ENCODE peak calls at places on chromosomes 16 and 17, in four cellular contexts. One of them, this sample, is unnamed.
A peak's percentile ranks its signal among the peaks of the same experiment; 100 is the strongest.

GRCh38 chr17:59001158-59001814 is 105.4 kb downstream of the TRIM37 start:
- DNase-seq in mammary epithelial cell: no peak
- DNase-seq in H1: no peak
- DNase-seq in astrocyte: peak; percentile 82
- DNase-seq in this sample: no peak

GRCh38 chr16:30997887-30998711 is 12.3 kb downstream of the STX1B start:
- DNase-seq in mammary epithelial cell: peak; percentile 77
- DNase-seq in astrocyte: peak; percentile 87
- DNase-seq in H1: no peak
- DNase-seq in this sample: no peak

GRCh38 chr16:89808453-89808939 is 8.0 kb downstream of the FANCA start:
- DNase-seq in mammary epithelial cell: no peak
- DNase-seq in astrocyte: no peak
- DNase-seq in H1: no peak
- DNase-seq in this sample: no peak

GRCh38 chr17:51120357-51120738 is 320 bp downstream of the SPAG9 start:
- DNase-seq in H1: no peak
- DNase-seq in astrocyte: peak; percentile 22
- DNase-seq in mammary epithelial cell: no peak
- DNase-seq in this sample: no peak

GRCh38 chr17:45896803-45897693 is 2.7 kb downstream of the MAPT start:
- DNase-seq in mammary epithelial cell: peak; percentile 10
- DNase-seq in astrocyte: no peak
- DNase-seq in H1: peak; percentile 73
- DNase-seq in this sample: no peak

GRCh38 chr17:82875418-82875856 is 35.6 kb upstream of the ZNF750 start:
- DNase-seq in mammary epithelial cell: peak; percentile 96
- DNase-seq in astrocyte: no peak
- DNase-seq in H1: peak; percentile 71
- DNase-seq in this sample: peak; percentile 79

GRCh38 chr17:1467898-1468492 is 12.0 kb upstream of the CRK start:
- DNase-seq in H1: no peak
- DNase-seq in astrocyte: no peak
- DNase-seq in mammary epithelial cell: no peak
- DNase-seq in this sample: no peak

GRCh38 chr16:52545157-52545543 is 1.8 kb downstream of the TOX3 start:
- DNase-seq in mammary epithelial cell: no peak
- DNase-seq in astrocyte: no peak
- DNase-seq in H1: no peak
- DNase-seq in this sample: no peak

GRCh38 chr17:77327181-77327565 is 186.4 kb downstream of the SEC14L1 start:
- DNase-seq in H1: no peak
- DNase-seq in astrocyte: no peak
- DNase-seq in mammary epithelial cell: no peak
- DNase-seq in this sample: no peak

GRCh38 chr16:74743668-74744299 is 30.8 kb downstream of the FA2H start:
- DNase-seq in H1: no peak
- DNase-seq in mammary epithelial cell: peak; percentile 65
- DNase-seq in astrocyte: peak; percentile 55
- DNase-seq in this sample: peak; percentile 99

GRCh38 chr16:79595261-79595660 is 5.3 kb downstream of the MAF start:
- DNase-seq in H1: no peak
- DNase-seq in astrocyte: no peak
- DNase-seq in mammary epithelial cell: peak; percentile 39
- DNase-seq in this sample: no peak

GRCh38 chr16:54437921-54438320 is 151.3 kb upstream of the IRX3 start:
- DNase-seq in mammary epithelial cell: no peak
- DNase-seq in H1: no peak
- DNase-seq in astrocyte: no peak
- DNase-seq in this sample: no peak

GRCh38 chr17:1542316-1542715 is 20.3 kb downstream of the PITPNA start:
- DNase-seq in H1: no peak
- DNase-seq in mammary epithelial cell: no peak
- DNase-seq in astrocyte: no peak
- DNase-seq in this sample: no peak

GRCh38 chr16:12126091-12126806 is 149.7 kb downstream of the SNX29 start:
- DNase-seq in mammary epithelial cell: peak; percentile 59
- DNase-seq in H1: no peak
- DNase-seq in astrocyte: no peak
- DNase-seq in this sample: peak; percentile 21

GRCh38 chr17:65314212-65314611 is 177.0 kb downstream of the RGS9 start:
- DNase-seq in H1: no peak
- DNase-seq in mammary epithelial cell: no peak
- DNase-seq in astrocyte: no peak
- DNase-seq in this sample: no peak

GRCh38 chr16:72189865-72190371 is 18.0 kb upstream of the PMFBP1 start:
- DNase-seq in astrocyte: peak; percentile 70
- DNase-seq in H1: no peak
- DNase-seq in mammary epithelial cell: peak; percentile 57
- DNase-seq in this sample: no peak

GRCh38 chr16:48384982-48385271 is 286 bp downstream of the SIAH1 start:
- DNase-seq in astrocyte: no peak
- DNase-seq in H1: no peak
- DNase-seq in mammary epithelial cell: no peak
- DNase-seq in this sample: no peak

GRCh38 chr17:28493467-28493866 is 12.7 kb upstream of the FOXN1 start:
- DNase-seq in H1: no peak
- DNase-seq in astrocyte: no peak
- DNase-seq in mammary epithelial cell: no peak
- DNase-seq in this sample: no peak

GRCh38 chr17:10598620-10599019 is 49.2 kb upstream of the MYH2 start:
- DNase-seq in astrocyte: no peak
- DNase-seq in H1: no peak
- DNase-seq in mammary epithelial cell: no peak
- DNase-seq in this sample: no peak

GRCh38 chr16:30874821-30875717 is 18.8 kb downstream of the BCL7C start:
- DNase-seq in mammary epithelial cell: peak; percentile 87
- DNase-seq in H1: peak; percentile 94
- DNase-seq in astrocyte: peak; percentile 81
- DNase-seq in this sample: peak; percentile 32

GRCh38 chr17:1649116-1649843 is 386 bp downstream of the RILP start:
- DNase-seq in astrocyte: peak; percentile 74
- DNase-seq in mammary epithelial cell: peak; percentile 86
- DNase-seq in H1: peak; percentile 88
- DNase-seq in this sample: no peak

GRCh38 chr17:15502315-15503112 is 35.1 kb upstream of the CDRT4 start:
- DNase-seq in mammary epithelial cell: peak; percentile 66
- DNase-seq in H1: peak; percentile 92
- DNase-seq in astrocyte: peak; percentile 89
- DNase-seq in this sample: peak; percentile 26

GRCh38 chr17:59046192-59046591 is 60.5 kb downstream of the TRIM37 start:
- DNase-seq in H1: no peak
- DNase-seq in mammary epithelial cell: no peak
- DNase-seq in astrocyte: peak; percentile 31
- DNase-seq in this sample: no peak

GRCh38 chr17:47222032-47222431 is 12.9 kb downstream of the MYL4 start:
- DNase-seq in mammary epithelial cell: no peak
- DNase-seq in astrocyte: no peak
- DNase-seq in H1: no peak
- DNase-seq in this sample: no peak

GRCh38 chr16:69469807-69470561 is 45.6 kb downstream of the CYB5B start:
- DNase-seq in H1: no peak
- DNase-seq in astrocyte: no peak
- DNase-seq in mammary epithelial cell: no peak
- DNase-seq in this sample: no peak

GRCh38 chr17:18020971-18021370 is 18.0 kb downstream of the ATPAF2 start:
- DNase-seq in H1: no peak
- DNase-seq in astrocyte: no peak
- DNase-seq in mammary epithelial cell: no peak
- DNase-seq in this sample: no peak

GRCh38 chr17:48892940-48893645 is 506 bp downstream of the ATP5MC1 start:
- DNase-seq in astrocyte: no peak
- DNase-seq in mammary epithelial cell: no peak
- DNase-seq in H1: no peak
- DNase-seq in this sample: no peak

GRCh38 chr17:50785942-50786570 is 18.7 kb upstream of the ANKRD40CL start:
- DNase-seq in H1: no peak
- DNase-seq in mammary epithelial cell: peak; percentile 32
- DNase-seq in astrocyte: peak; percentile 53
- DNase-seq in this sample: no peak

GRCh38 chr17:9991796-9992195 is 86.7 kb upstream of the RCVRN start:
- DNase-seq in mammary epithelial cell: no peak
- DNase-seq in astrocyte: no peak
- DNase-seq in H1: no peak
- DNase-seq in this sample: no peak

GRCh38 chr17:42178817-42179216 is 2.1 kb downstream of the KCNH4 start:
- DNase-seq in H1: no peak
- DNase-seq in astrocyte: no peak
- DNase-seq in mammary epithelial cell: no peak
- DNase-seq in this sample: no peak

GRCh38 chr17:82599674-82600661 is 48.3 kb downstream of the WDR45B start:
- DNase-seq in H1: no peak
- DNase-seq in mammary epithelial cell: no peak
- DNase-seq in astrocyte: no peak
- DNase-seq in this sample: no peak

GRCh38 chr16:83211711-83212110 is 584.9 kb downstream of the CDH13 start:
- DNase-seq in mammary epithelial cell: no peak
- DNase-seq in astrocyte: no peak
- DNase-seq in H1: no peak
- DNase-seq in this sample: no peak

GRCh38 chr16:83212301-83212841 is 585.6 kb downstream of the CDH13 start:
- DNase-seq in mammary epithelial cell: no peak
- DNase-seq in H1: no peak
- DNase-seq in astrocyte: no peak
- DNase-seq in this sample: no peak

GRCh38 chr16:83205896-83206295 is 579.1 kb downstream of the CDH13 start:
- DNase-seq in mammary epithelial cell: peak; percentile 44
- DNase-seq in H1: no peak
- DNase-seq in astrocyte: peak; percentile 6
- DNase-seq in this sample: no peak

DNA sequence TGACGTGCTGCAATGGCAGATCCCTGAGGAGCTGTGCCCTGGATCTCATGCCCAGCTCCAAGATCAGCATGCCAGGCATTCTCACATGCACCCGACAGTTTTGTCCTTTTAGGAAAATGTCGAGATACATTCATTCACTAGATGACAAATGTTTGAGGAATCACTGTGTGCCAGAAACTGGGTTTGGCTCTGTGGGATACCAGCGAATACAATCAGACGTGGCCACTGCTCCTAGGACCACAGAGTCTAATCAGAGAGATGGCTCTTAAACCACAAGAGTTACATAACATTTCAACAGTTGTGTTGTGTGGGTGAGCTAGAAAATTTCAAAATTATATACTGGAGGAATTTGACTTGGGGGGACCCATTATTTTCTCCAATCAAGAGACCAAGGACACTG is 579.7 kb downstream of the CDH13 start:
- DNase-seq in mammary epithelial cell: peak; percentile 83
- DNase-seq in astrocyte: peak; percentile 37
- DNase-seq in H1: no peak
- DNase-seq in this sample: no peak
- H3K27ac ChIP-seq in mammary epithelial cell: peak overlapping the region; percentile 38
- H3K27ac ChIP-seq in astrocyte: no peak overlapping the region
- H3K27ac ChIP-seq in H1: no peak overlapping the region
- H3K27ac ChIP-seq in this sample: no peak overlapping the region

GRCh38 chr16:22302776-22303363 is 5.7 kb downstream of the POLR3E start:
- DNase-seq in astrocyte: no peak
- DNase-seq in H1: no peak
- DNase-seq in mammary epithelial cell: no peak
- DNase-seq in this sample: no peak

GRCh38 chr16:22299036-22299435 is 1.8 kb downstream of the POLR3E start:
- DNase-seq in mammary epithelial cell: no peak
- DNase-seq in astrocyte: no peak
- DNase-seq in H1: no peak
- DNase-seq in this sample: no peak

GRCh38 chr16:22297871-22298733 is 893 bp downstream of the POLR3E start:
- DNase-seq in astrocyte: peak; percentile 97
- DNase-seq in H1: peak; percentile 57
- DNase-seq in mammary epithelial cell: peak; percentile 96
- DNase-seq in this sample: peak; percentile 45

GRCh38 chr16:22297114-22297870 is at the start of gene POLR3E:
- DNase-seq in H1: peak; percentile 100
- DNase-seq in mammary epithelial cell: peak; percentile 98
- DNase-seq in astrocyte: peak; percentile 84
- DNase-seq in this sample: peak; percentile 86

GRCh38 chr16:22300427-22301071 is 3.3 kb downstream of the POLR3E start:
- DNase-seq in mammary epithelial cell: peak; percentile 39
- DNase-seq in astrocyte: peak; percentile 26
- DNase-seq in H1: peak; percentile 67
- DNase-seq in this sample: no peak
- H2AFZ ChIP-seq in mammary epithelial cell: no peak overlapping the region
- H2AFZ ChIP-seq in astrocyte: no peak overlapping the region
- H2AFZ ChIP-seq in H1: no peak overlapping the region
- H2AFZ ChIP-seq in this sample: no peak overlapping the region

GRCh38 chr16:20075243-20075642 is 1.6 kb upstream of the GPR139 start:
- DNase-seq in astrocyte: no peak
- DNase-seq in mammary epithelial cell: no peak
- DNase-seq in H1: no peak
- DNase-seq in this sample: no peak

GRCh38 chr16:20073203-20074088 is at the start of gene GPR139:
- DNase-seq in H1: peak; percentile 83
- DNase-seq in mammary epithelial cell: no peak
- DNase-seq in astrocyte: no peak
- DNase-seq in this sample: no peak

GRCh38 chr16:20084624-20085226 is 11.0 kb upstream of the GPR139 start:
- DNase-seq in mammary epithelial cell: no peak
- DNase-seq in astrocyte: no peak
- DNase-seq in H1: no peak
- DNase-seq in this sample: no peak

GRCh38 chr16:20074089-20074956 is 633 bp upstream of the GPR139 start:
- DNase-seq in astrocyte: no peak
- DNase-seq in mammary epithelial cell: no peak
- DNase-seq in H1: no peak
- DNase-seq in this sample: no peak

GRCh38 chr16:20079106-20079505 is 5.4 kb upstream of the GPR139 start:
- DNase-seq in astrocyte: no peak
- DNase-seq in mammary epithelial cell: no peak
- DNase-seq in H1: no peak
- DNase-seq in this sample: no peak
- H3K79me2 ChIP-seq in astrocyte: no peaks in the 10 kb centered on the region
- H3K79me2 ChIP-seq in mammary epithelial cell: no peaks in the 10 kb centered on the region
- H3K79me2 ChIP-seq in H1: no peaks in the 10 kb centered on the region
- H3K79me2 ChIP-seq in this sample: no peaks in the 10 kb centered on the region

DNA sequence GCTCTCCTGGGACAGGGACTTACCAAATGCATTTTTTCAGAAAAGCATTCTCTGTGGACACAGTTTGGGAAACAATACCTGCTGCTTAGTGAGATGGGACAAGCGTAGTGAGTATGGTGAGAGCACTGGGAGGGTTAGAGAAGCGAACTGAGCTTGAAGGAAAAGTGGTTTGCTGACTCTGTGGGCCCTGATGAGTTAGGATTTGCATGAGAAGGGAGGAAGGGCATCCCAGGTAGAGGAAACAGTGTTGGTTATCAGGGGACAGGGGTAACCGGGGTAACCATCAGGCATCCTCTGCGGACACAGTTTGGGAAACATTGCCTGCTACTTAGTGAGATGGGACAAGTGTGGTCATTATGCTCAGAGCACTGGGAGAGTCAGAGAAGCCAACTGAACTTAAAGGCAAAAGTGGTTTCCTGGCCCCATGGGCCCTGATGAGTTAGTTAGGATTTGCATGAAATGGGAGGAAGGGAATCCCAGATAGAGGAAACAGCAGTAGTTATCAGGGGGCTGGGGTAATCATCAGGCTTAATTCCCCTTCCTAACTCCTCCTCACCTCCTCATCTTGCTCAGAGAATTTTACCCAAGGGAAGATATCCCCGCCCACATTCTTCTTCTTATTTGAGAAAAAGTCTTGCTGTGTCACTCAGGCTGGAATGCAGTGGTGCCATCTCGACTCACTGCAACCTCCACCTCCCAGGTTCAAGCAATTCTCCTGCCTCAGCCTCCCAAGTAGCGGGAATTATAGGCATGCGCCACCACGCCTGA is 319.3 kb downstream of the RBFOX1 start:
- DNase-seq in astrocyte: no peak
- DNase-seq in H1: no peak
- DNase-seq in mammary epithelial cell: no peak
- DNase-seq in this sample: no peak
- H3K27ac ChIP-seq in astrocyte: no peak overlapping the region
- H3K27ac ChIP-seq in H1: no peak overlapping the region
- H3K27ac ChIP-seq in mammary epithelial cell: no peak overlapping the region
- H3K27ac ChIP-seq in this sample: no peak overlapping the region

This sample was measured in keratinocyte.